ENCODE peak calls at places on chromosomes 5 and 9, in four cellular contexts. One of them, this sample, is unnamed.
A peak's percentile ranks its signal among the peaks of the same experiment; 100 is the strongest.

GRCh38 chr9:72351538-72352453 is 13.2 kb downstream of the ZFAND5 start:
- DNase-seq in RCC 7860: peak; percentile 76
- DNase-seq in cardiac fibroblast: peak; percentile 88
- DNase-seq in heart left ventricle: peak; percentile 53
- DNase-seq in this sample: peak; percentile 58

GRCh38 chr5:69492391-69493234 is at the start of gene OCLN:
- DNase-seq in cardiac fibroblast: no peak
- DNase-seq in RCC 7860: no peak
- DNase-seq in heart left ventricle: no peak
- DNase-seq in this sample: peak; percentile 29

GRCh38 chr9:16561121-16561520 is 309.3 kb downstream of the BNC2 start:
- DNase-seq in cardiac fibroblast: peak; percentile 62
- DNase-seq in heart left ventricle: no peak
- DNase-seq in RCC 7860: no peak
- DNase-seq in this sample: no peak

GRCh38 chr5:52799358-52799982 is 11.8 kb downstream of the ITGA1 start:
- DNase-seq in cardiac fibroblast: peak; percentile 98
- DNase-seq in RCC 7860: peak; percentile 66
- DNase-seq in heart left ventricle: peak; percentile 55
- DNase-seq in this sample: peak; percentile 50

GRCh38 chr5:138408023-138408422 is 30.8 kb upstream of the REEP2 start:
- DNase-seq in RCC 7860: no peak
- DNase-seq in heart left ventricle: no peak
- DNase-seq in cardiac fibroblast: no peak
- DNase-seq in this sample: no peak

GRCh38 chr9:81968026-81968425 is 20.5 kb upstream of the SPATA31D1 start:
- DNase-seq in cardiac fibroblast: no peak
- DNase-seq in heart left ventricle: no peak
- DNase-seq in RCC 7860: no peak
- DNase-seq in this sample: no peak

GRCh38 chr5:142626056-142626455 is 59.8 kb downstream of the FGF1 start:
- DNase-seq in cardiac fibroblast: no peak
- DNase-seq in RCC 7860: no peak
- DNase-seq in heart left ventricle: no peak
- DNase-seq in this sample: no peak

GRCh38 chr5:109784687-109785086 is 95.0 kb downstream of the MAN2A1 start:
- DNase-seq in heart left ventricle: no peak
- DNase-seq in cardiac fibroblast: peak; percentile 14
- DNase-seq in RCC 7860: no peak
- DNase-seq in this sample: no peak

This sample was measured in left ventricle myocardium superior.